ENCODE peak calls at places on chromosomes 7 and 10, in nine cellular contexts. X is foreskin keratinocyte; L is naive B cell; O is psoas muscle; C is activated naive CD8-positive, alpha-beta T cell treated with anti-CD3 and anti-CD28 coated beads for 36 hours; P is HEK293T; H is tibial artery; A is fibroblast of the conjunctiva; U is activated CD4-positive, alpha-beta T cell treated with anti-CD3 and anti-CD28 coated beads, Interleukin-2, amount 50 U/mL, for 4 hours. S is an unnamed sample.

GRCh38 chr7:47786557-47787248 is 161.6 kb downstream of the PKD1L1 start:
- DNase-seq in X (peak), L (no peak), O (peak), C (no peak), P (peak), H (peak), A (peak), U (no peak), S (peak)

GRCh38 chr7:99772565-99772964 is 11.4 kb downstream of the CYP3A4 start:
- DNase-seq in X (no peak), L (no peak), O (no peak), C (no peak), P (no peak), H (no peak), A (no peak), U (no peak), S (no peak)

GRCh38 chr10:131676448-131676847 is 224.4 kb upstream of the PPP2R2D start:
- DNase-seq in X (no peak), L (no peak), O (no peak), C (no peak), P (no peak), H (no peak), A (no peak), U (no peak), S (no peak)

GRCh38 chr10:113080061-113080460 is 130.0 kb downstream of the TCF7L2 start:
- DNase-seq in X (no peak), L (no peak), O (no peak), C (no peak), P (no peak), H (peak), A (no peak), U (no peak), S (no peak)

GRCh38 chr7:542935-543789 is 23.5 kb upstream of the PDGFA start:
- DNase-seq in X (peak), L (no peak), O (peak), C (no peak), P (no peak), H (peak), A (peak), U (no peak), S (peak)

GRCh38 chr7:31126976-31127375 is 74.9 kb downstream of the ADCYAP1R1 start:
- DNase-seq in X (no peak), L (no peak), O (no peak), C (no peak), P (peak), H (no peak), A (peak), U (no peak), S (peak)

GRCh38 chr10:103885617-103886016 is 30.2 kb upstream of the SH3PXD2A start:
- DNase-seq in X (peak), L (no peak), O (no peak), C (no peak), P (no peak), H (no peak), A (no peak), U (no peak), S (peak)

GRCh38 chr7:121032645-121033460 is 44.3 kb downstream of the CPED1 start:
- DNase-seq in X (peak), L (no peak), O (no peak), C (no peak), P (no peak), H (no peak), A (no peak), U (no peak), S (no peak)

GRCh38 chr7:67724435-67724834 is 727.8 kb downstream of the TYW1 start:
- DNase-seq in X (no peak), L (no peak), O (no peak), C (no peak), P (no peak), H (no peak), A (no peak), U (no peak), S (no peak)

GRCh38 chr10:69331161-69331560 is 52.9 kb downstream of the HK1 start:
- DNase-seq in X (no peak), L (no peak), O (no peak), C (no peak), P (no peak), H (no peak), A (no peak), U (no peak), S (no peak)

GRCh38 chr7:102095933-102096332 is 190.7 kb upstream of the SH2B2 start:
- DNase-seq in X (no peak), L (no peak), O (no peak), C (no peak), P (no peak), H (peak), A (no peak), U (no peak), S (no peak)

GRCh38 chr7:69837387-69838068 is 239.3 kb downstream of the AUTS2 start:
- DNase-seq in X (no peak), L (no peak), O (no peak), C (no peak), P (no peak), H (no peak), A (no peak), U (no peak), S (peak)

GRCh38 chr7:129387537-129387936 is 46.7 kb upstream of the STRIP2 start:
- DNase-seq in X (no peak), L (no peak), O (no peak), C (no peak), P (no peak), H (no peak), A (no peak), U (no peak), S (no peak)

GRCh38 chr10:1365540-1366082 is 309.4 kb downstream of the WDR37 start:
- DNase-seq in X (no peak), L (no peak), O (no peak), C (no peak), P (no peak), H (no peak), A (no peak), U (no peak), S (no peak)

GRCh38 chr10:97597778-97598177 is 8.3 kb downstream of the C10orf62 start:
- DNase-seq in X (no peak), L (no peak), O (no peak), C (no peak), P (no peak), H (no peak), A (no peak), U (no peak), S (no peak)

GRCh38 chr10:95499482-95499989 is 61.6 kb downstream of the SORBS1 start:
- DNase-seq in X (no peak), L (no peak), O (no peak), C (no peak), P (no peak), H (no peak), A (no peak), U (no peak), S (peak)

GRCh38 chr10:26486304-26486703 is 48.2 kb downstream of the APBB1IP start:
- DNase-seq in X (peak), L (no peak), O (peak), C (no peak), P (no peak), H (no peak), A (peak), U (no peak), S (no peak)

GRCh38 chr7:130721486-130722277 is 12.3 kb downstream of the KLF14 start:
- DNase-seq in X (no peak), L (no peak), O (peak), C (peak), P (peak), H (peak), A (peak), U (no peak), S (peak)

GRCh38 chr10:130361351-130362105 is 225.3 kb downstream of the GLRX3 start:
- DNase-seq in X (no peak), L (no peak), O (no peak), C (no peak), P (no peak), H (no peak), A (no peak), U (no peak), S (no peak)

GRCh38 chr7:30702200-30702599 is 19.9 kb upstream of the CRHR2 start:
- DNase-seq in X (no peak), L (no peak), O (no peak), C (no peak), P (no peak), H (no peak), A (no peak), U (no peak), S (no peak)

GRCh38 chr10:94005050-94005449 is 11.3 kb downstream of the PLCE1 start:
- DNase-seq in X (peak), L (no peak), O (no peak), C (no peak), P (no peak), H (no peak), A (no peak), U (no peak), S (peak)

GRCh38 chr10:43299579-43299978 is 32.7 kb upstream of the RASGEF1A start:
- DNase-seq in X (no peak), L (no peak), O (no peak), C (peak), P (no peak), H (no peak), A (no peak), U (peak), S (no peak)

GRCh38 chr7:4837814-4838625 is 23.8 kb downstream of the PAPOLB start:
- DNase-seq in X (no peak), L (no peak), O (no peak), C (no peak), P (peak), H (peak), A (no peak), U (no peak), S (no peak)

GRCh38 chr7:143988986-143989745 is 11.0 kb upstream of the OR6B1 start:
- DNase-seq in X (no peak), L (no peak), O (no peak), C (no peak), P (no peak), H (no peak), A (no peak), U (no peak), S (peak)

GRCh38 chr7:27186450-27187157 is 1.6 kb upstream of the HOXA11 start:
- DNase-seq in X (no peak), L (no peak), O (no peak), C (no peak), P (no peak), H (peak), A (no peak), U (no peak), S (no peak)

GRCh38 chr10:22427101-22427500 is 81.8 kb downstream of the SPAG6 start:
- DNase-seq in X (peak), L (no peak), O (no peak), C (no peak), P (peak), H (no peak), A (no peak), U (no peak), S (no peak)

GRCh38 chr10:86363184-86363832 is 3.3 kb downstream of the GRID1 start:
- DNase-seq in X (peak), L (no peak), O (no peak), C (peak), P (no peak), H (peak), A (no peak), U (no peak), S (no peak)

GRCh38 chr7:18685961-18686360 is 190.4 kb downstream of the HDAC9 start:
- DNase-seq in X (peak), L (no peak), O (no peak), C (no peak), P (no peak), H (no peak), A (no peak), U (no peak), S (no peak)

GRCh38 chr10:106267591-106267990 is 896.9 kb downstream of the SORCS1 start:
- DNase-seq in X (peak), L (no peak), O (no peak), C (no peak), P (no peak), H (no peak), A (no peak), U (no peak), S (no peak)

GRCh38 chr7:151850484-151851159 is 26.3 kb downstream of the PRKAG2 start:
- DNase-seq in X (no peak), L (no peak), O (no peak), C (no peak), P (no peak), H (no peak), A (no peak), U (no peak), S (no peak)

GRCh38 chr7:34181271-34181958 is 276.1 kb downstream of the BMPER start:
- DNase-seq in X (no peak), L (no peak), O (no peak), C (no peak), P (no peak), H (no peak), A (no peak), U (no peak), S (no peak)

GRCh38 chr10:11685787-11686218 is 56.4 kb upstream of the ECHDC3 start:
- DNase-seq in X (peak), L (peak), O (peak), C (peak), P (no peak), H (peak), A (no peak), U (peak), S (peak)

GRCh38 chr10:119079572-119080520 is 771 bp downstream of the EIF3A start:
- DNase-seq in X (peak), L (peak), O (peak), C (peak), P (peak), H (peak), A (peak), U (peak), S (peak)

GRCh38 chr10:58438340-58438739 is 53.1 kb downstream of the TFAM start:
- DNase-seq in X (peak), L (no peak), O (no peak), C (no peak), P (no peak), H (no peak), A (peak), U (no peak), S (peak)

GRCh38 chr10:71921319-71922027 is 42.7 kb upstream of the CHST3 start:
- DNase-seq in X (no peak), L (no peak), O (peak), C (no peak), P (no peak), H (peak), A (peak), U (no peak), S (no peak)

GRCh38 chr7:32506266-32507054 is 11.2 kb downstream of the AVL9 start:
- DNase-seq in X (peak), L (no peak), O (no peak), C (peak), P (no peak), H (no peak), A (peak), U (peak), S (peak)